ENCODE peak calls at places on chromosome 10, in ten cellular contexts. K, V, G, U, L, X, Z, T, D and F are unnamed samples.

GRCh38 chr10:1372212-1372611 is 316.0 kb downstream of the WDR37 start:
- DNase-seq in K (no peak), V (no peak), G (no peak), U (no peak), L (no peak), X (no peak), Z (no peak), T (no peak), D (no peak), F (no peak)

GRCh38 chr10:57716884-57717283 is 550.8 kb downstream of the IPMK start:
- DNase-seq in K (peak), V (no peak), G (no peak), U (no peak), L (no peak), X (peak), Z (peak), T (no peak), D (no peak), F (peak)

GRCh38 chr10:109723305-109723704 is 200.0 kb downstream of the XPNPEP1 start:
- DNase-seq in K (no peak), V (no peak), G (no peak), U (no peak), L (no peak), X (no peak), Z (no peak), T (no peak), D (no peak), F (no peak)

GRCh38 chr10:10796774-10797415 is 220.8 kb upstream of the CELF2 start:
- DNase-seq in K (peak), V (no peak), G (peak), U (no peak), L (no peak), X (peak), Z (no peak), T (no peak), D (no peak), F (peak)

GRCh38 chr10:92303096-92303495 is 12.1 kb downstream of the MARCHF5 start:
- DNase-seq in K (no peak), V (no peak), G (no peak), U (no peak), L (no peak), X (no peak), Z (no peak), T (no peak), D (no peak), F (no peak)

GRCh38 chr10:66349726-66350125 is 576.1 kb upstream of the LRRTM3 start:
- DNase-seq in K (no peak), V (no peak), G (no peak), U (no peak), L (no peak), X (no peak), Z (no peak), T (no peak), D (no peak), F (peak)

GRCh38 chr10:4058514-4059029 is 273.6 kb upstream of the KLF6 start:
- DNase-seq in K (no peak), V (no peak), G (no peak), U (no peak), L (no peak), X (no peak), Z (peak), T (no peak), D (no peak), F (no peak)

GRCh38 chr10:35335133-35335532 is 1.2 kb upstream of the CCNY start:
- DNase-seq in K (peak), V (no peak), G (no peak), U (no peak), L (no peak), X (no peak), Z (no peak), T (no peak), D (no peak), F (peak)

GRCh38 chr10:79487296-79488194 is 24.8 kb upstream of the EIF5AL1 start:
- DNase-seq in K (peak), V (no peak), G (peak), U (peak), L (no peak), X (peak), Z (peak), T (no peak), D (peak), F (peak)

GRCh38 chr10:113047605-113047962 is 97.5 kb downstream of the TCF7L2 start:
- DNase-seq in K (peak), V (no peak), G (no peak), U (no peak), L (no peak), X (peak), Z (no peak), T (no peak), D (no peak), F (peak)

GRCh38 chr10:80278480-80278879 is 11.0 kb downstream of the MAT1A start:
- DNase-seq in K (no peak), V (no peak), G (no peak), U (no peak), L (no peak), X (no peak), Z (no peak), T (no peak), D (no peak), F (no peak)

GRCh38 chr10:34397324-34397723 is 417.8 kb downstream of the PARD3 start:
- DNase-seq in K (peak), V (peak), G (no peak), U (no peak), L (no peak), X (peak), Z (no peak), T (no peak), D (no peak), F (no peak)

GRCh38 chr10:51007781-51008180 is 66.5 kb upstream of the PRKG1 start:
- DNase-seq in K (peak), V (no peak), G (no peak), U (no peak), L (no peak), X (peak), Z (no peak), T (no peak), D (no peak), F (peak)
- H3K4me3 ChIP-seq in K (no peak), V (no peak), G (no peak), U (no peak), L (no peak), X (no peak), Z (no peak), T (no peak), D (no peak), F (no peak)

GRCh38 chr10:46998192-46998591 is 87.0 kb downstream of the PTPN20 start:
- DNase-seq in K (no peak), V (no peak), G (no peak), U (no peak), L (no peak), X (no peak), Z (no peak), T (no peak), D (no peak), F (no peak)

GRCh38 chr10:46995234-46995633 is 84.0 kb downstream of the PTPN20 start:
- DNase-seq in K (no peak), V (no peak), G (peak), U (no peak), L (no peak), X (peak), Z (no peak), T (no peak), D (no peak), F (no peak)

GRCh38 chr10:46998595-46998994 is 87.4 kb downstream of the PTPN20 start:
- DNase-seq in K (no peak), V (no peak), G (no peak), U (no peak), L (no peak), X (no peak), Z (no peak), T (no peak), D (no peak), F (no peak)

GRCh38 chr10:46992794-46993552 is 81.7 kb downstream of the PTPN20 start:
- DNase-seq in K (peak), V (no peak), G (peak), U (peak), L (no peak), X (peak), Z (peak), T (no peak), D (peak), F (peak)
- TF ChIP-seq CTCF in K (peak), V (peak), G (peak), U (peak), L (no peak), X (peak), Z (peak), T (peak), D (peak), F (peak)

GRCh38 chr10:98265403-98266378 is 2.3 kb downstream of the LOXL4 start:
- DNase-seq in K (no peak), V (no peak), G (no peak), U (no peak), L (no peak), X (no peak), Z (no peak), T (no peak), D (no peak), F (peak)

GRCh38 chr10:98267894-98268693 is at the start of gene LOXL4:
- DNase-seq in K (peak), V (no peak), G (peak), U (no peak), L (peak), X (peak), Z (peak), T (no peak), D (no peak), F (no peak)

GRCh38 chr10:98268694-98269386 is 846 bp upstream of the LOXL4 start:
- DNase-seq in K (peak), V (no peak), G (no peak), U (no peak), L (no peak), X (peak), Z (no peak), T (no peak), D (no peak), F (no peak)

GRCh38 chr10:98266647-98267046 is 1.3 kb downstream of the LOXL4 start:
- DNase-seq in K (no peak), V (no peak), G (no peak), U (no peak), L (no peak), X (no peak), Z (peak), T (no peak), D (no peak), F (no peak)

GRCh38 chr10:98267069-98267893 is 713 bp downstream of the LOXL4 start:
- DNase-seq in K (no peak), V (no peak), G (no peak), U (no peak), L (peak), X (no peak), Z (peak), T (no peak), D (no peak), F (no peak)
- H3K4me3 ChIP-seq in K (peak), V (peak), G (peak), U (no peak), L (peak), X (peak), Z (peak), T (peak), D (peak), F (no peak)

GRCh38 chr10:104339469-104340098 is 1.3 kb upstream of the ITPRIP start:
- DNase-seq in K (peak), V (peak), G (peak), U (no peak), L (peak), X (peak), Z (peak), T (no peak), D (no peak), F (peak)

GRCh38 chr10:104337527-104337984 is 709 bp downstream of the ITPRIP start:
- DNase-seq in K (peak), V (no peak), G (no peak), U (peak), L (peak), X (peak), Z (peak), T (no peak), D (no peak), F (no peak)

GRCh38 chr10:104336829-104337526 is 1.3 kb downstream of the ITPRIP start:
- DNase-seq in K (peak), V (peak), G (peak), U (peak), L (peak), X (peak), Z (peak), T (no peak), D (no peak), F (no peak)

GRCh38 chr10:104340099-104340594 is 1.9 kb upstream of the ITPRIP start:
- DNase-seq in K (no peak), V (no peak), G (no peak), U (no peak), L (peak), X (no peak), Z (peak), T (no peak), D (no peak), F (no peak)

GRCh38 chr10:104337985-104338735 is at the start of gene ITPRIP:
- DNase-seq in K (peak), V (peak), G (peak), U (peak), L (peak), X (peak), Z (peak), T (no peak), D (peak), F (peak)
- TF ChIP-seq CTCF in K (no peak), V (peak), G (peak), U (peak), L (no peak), X (peak), Z (no peak), T (peak), D (peak), F (no peak)

GRCh38 chr10:95530021-95530420 is 31.1 kb downstream of the SORBS1 start:
- DNase-seq in K (no peak), V (no peak), G (no peak), U (no peak), L (no peak), X (no peak), Z (no peak), T (no peak), D (no peak), F (no peak)

GRCh38 chr10:95530561-95530960 is 30.6 kb downstream of the SORBS1 start:
- DNase-seq in K (no peak), V (no peak), G (no peak), U (no peak), L (no peak), X (no peak), Z (no peak), T (no peak), D (no peak), F (no peak)

GRCh38 chr10:95526066-95526465 is 35.1 kb downstream of the SORBS1 start:
- DNase-seq in K (no peak), V (no peak), G (no peak), U (no peak), L (peak), X (no peak), Z (no peak), T (no peak), D (no peak), F (no peak)

GRCh38 chr10:95524358-95525032 is 36.7 kb downstream of the SORBS1 start:
- DNase-seq in K (no peak), V (no peak), G (no peak), U (no peak), L (no peak), X (no peak), Z (no peak), T (no peak), D (no peak), F (no peak)

DNA sequence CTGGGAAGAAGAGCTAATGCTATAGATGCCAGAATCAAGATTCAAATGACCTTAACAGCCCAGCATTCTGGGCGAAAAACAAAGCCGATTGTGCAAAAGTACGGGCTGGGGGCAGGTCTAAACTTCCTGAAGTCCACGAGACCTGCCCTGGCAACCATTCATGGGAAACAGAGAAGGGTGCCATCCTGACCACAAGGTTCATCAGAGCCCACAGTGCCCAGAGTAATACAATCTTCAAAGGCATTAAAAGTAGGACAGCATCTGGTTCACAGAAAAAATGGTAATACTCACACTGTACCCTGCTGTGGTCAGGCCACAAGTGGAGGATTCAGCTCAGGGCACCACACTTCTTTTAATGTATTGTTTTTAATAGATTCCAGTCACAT is 36.1 kb downstream of the SORBS1 start:
- DNase-seq in K (no peak), V (no peak), G (no peak), U (no peak), L (no peak), X (no peak), Z (no peak), T (no peak), D (no peak), F (no peak)
- H3K4me3 ChIP-seq in K (no peak), V (no peak), G (no peak), U (no peak), L (no peak), X (no peak), Z (no peak), T (no peak), D (no peak), F (no peak)

GRCh38 chr10:101286248-101287046 is 57.2 kb upstream of the LBX1 start:
- DNase-seq in K (no peak), V (no peak), G (no peak), U (no peak), L (no peak), X (no peak), Z (no peak), T (no peak), D (no peak), F (no peak)
- TF ChIP-seq CTCF in K (no peak), V (no peak), G (no peak), U (no peak), L (no peak), X (no peak), Z (no peak), T (no peak), D (no peak), F (no peak)

DNA sequence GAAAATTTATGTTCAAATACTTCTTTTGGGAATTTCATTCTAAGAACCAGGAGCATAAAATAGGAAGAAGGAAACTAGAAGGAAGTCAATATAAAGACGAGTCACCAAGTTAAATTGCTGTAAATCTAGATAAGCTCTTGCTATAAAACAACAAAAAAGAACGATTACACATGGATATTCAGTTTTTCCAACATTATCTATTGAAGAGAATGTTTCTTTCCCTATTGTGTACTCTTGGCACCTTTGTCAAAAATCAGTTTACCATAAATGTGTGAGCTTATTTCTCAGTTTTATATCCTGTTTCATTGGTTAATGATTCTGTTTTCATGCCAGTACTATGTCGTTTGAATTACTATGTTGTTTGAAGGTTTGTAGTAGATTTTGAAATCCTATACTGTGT is 536.3 kb upstream of the MKI67 start:
- DNase-seq in K (no peak), V (no peak), G (no peak), U (no peak), L (no peak), X (no peak), Z (no peak), T (no peak), D (no peak), F (no peak)
- H3K4me3 ChIP-seq in K (no peak), V (no peak), G (no peak), U (no peak), L (no peak), X (no peak), Z (no peak), T (no peak), D (no peak), F (no peak)

DNA sequence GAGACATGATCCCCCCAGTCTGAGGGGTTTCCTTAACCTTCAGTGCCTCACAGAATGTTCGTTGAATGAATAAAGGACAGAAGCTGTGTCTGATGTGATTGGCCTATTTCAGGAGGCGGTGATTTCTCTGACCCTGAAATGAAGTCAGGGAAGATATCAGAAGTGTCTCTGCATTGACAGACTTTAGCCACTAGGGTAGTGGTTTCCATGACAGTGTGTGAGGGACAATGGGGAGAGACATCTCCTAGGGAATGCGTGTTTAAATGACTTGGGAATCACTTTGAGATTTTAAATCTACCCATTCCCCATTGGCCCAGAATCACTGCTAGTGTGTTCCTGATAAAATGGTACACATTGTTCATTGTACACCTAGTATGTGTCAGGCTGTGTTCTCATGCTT is 132.0 kb downstream of the CFAP58 start:
- DNase-seq in K (no peak), V (no peak), G (no peak), U (no peak), L (no peak), X (no peak), Z (no peak), T (no peak), D (no peak), F (no peak)
- TF ChIP-seq CTCF in K (no peak), V (peak), G (peak), U (peak), L (no peak), X (no peak), Z (peak), T (no peak), D (no peak), F (peak)